ENCODE peak calls at places on chromosomes 6 and 20, in five cellular contexts. M, C, F, P and H are unnamed samples. For H4K20me1, the result is how much of the 10 kb centered on the place peaks cover.

GRCh38 chr6:146544783-146545182 is 1.1 kb downstream of the RAB32 start:
- DNase-seq in F (no peak), P (no peak), M (peak), C (peak), H (peak)

GRCh38 chr6:35524380-35525020 is 11.8 kb upstream of the TULP1 start:
- DNase-seq in M (no peak), F (no peak), P (peak), C (no peak), H (no peak)

GRCh38 chr6:15350386-15351083 is 104.7 kb downstream of the JARID2 start:
- DNase-seq in C (peak), F (no peak), M (no peak), P (no peak), H (no peak)

GRCh38 chr6:115885636-115886366 is 174.9 kb downstream of the FRK start:
- DNase-seq in C (no peak), M (no peak), F (no peak), P (no peak), H (no peak)

GRCh38 chr6:44131880-44132279 is 4.5 kb downstream of the TMEM63B start:
- DNase-seq in M (no peak), C (no peak), P (no peak), F (no peak), H (no peak)

GRCh38 chr20:44990425-44990824 is 24.1 kb downstream of the STK4 start:
- DNase-seq in F (no peak), M (no peak), P (no peak), C (peak), H (no peak)

GRCh38 chr20:4555188-4555893 is 166.4 kb upstream of the PRND start:
- DNase-seq in P (no peak), M (peak), C (peak), F (no peak), H (peak)

GRCh38 chr6:107153061-107153460 is 37.7 kb upstream of the BEND3 start:
- DNase-seq in F (no peak), C (no peak), M (peak), P (no peak), H (no peak)

GRCh38 chr6:130202782-130203181 is 20.0 kb downstream of the SAMD3 start:
- DNase-seq in P (no peak), C (no peak), F (no peak), M (no peak), H (no peak)

GRCh38 chr6:136593748-136594490 is 43.7 kb upstream of the MAP7 start:
- DNase-seq in M (peak), P (peak), C (peak), F (peak), H (peak)

GRCh38 chr20:5621305-5621704 is 128.9 kb upstream of the SHLD1 start:
- DNase-seq in M (peak), C (peak), F (no peak), P (no peak), H (peak)

GRCh38 chr20:32877507-32877906 is 18.8 kb downstream of the EFCAB8 start:
- DNase-seq in M (peak), C (no peak), P (no peak), F (no peak), H (peak)

GRCh38 chr6:82989891-82990290 is 75.8 kb downstream of the UBE3D start:
- DNase-seq in P (no peak), M (no peak), F (no peak), C (peak), H (peak)

GRCh38 chr6:167401525-167402194 is 76.8 kb downstream of the TTLL2 start:
- DNase-seq in F (no peak), P (no peak), C (no peak), M (no peak), H (no peak)

GRCh38 chr6:158663465-158664167 is 13.8 kb downstream of the SYTL3 start:
- DNase-seq in C (no peak), P (no peak), F (no peak), M (no peak), H (no peak)

GRCh38 chr6:101777646-101778045 is 384.1 kb downstream of the GRIK2 start:
- DNase-seq in F (no peak), P (no peak), M (no peak), C (no peak), H (no peak)

GRCh38 chr20:63150391-63150898 is 65.5 kb downstream of the YTHDF1 start:
- DNase-seq in P (no peak), M (no peak), C (no peak), F (no peak), H (no peak)

GRCh38 chr6:38713812-38714211 is 1.3 kb upstream of the DNAH8 start:
- DNase-seq in M (no peak), P (peak), C (no peak), F (no peak), H (peak)

GRCh38 chr20:7817286-7817685 is 123.0 kb downstream of the HAO1 start:
- DNase-seq in P (no peak), M (no peak), C (no peak), F (no peak), H (peak)

GRCh38 chr20:7818477-7818876 is 121.8 kb downstream of the HAO1 start:
- DNase-seq in C (no peak), M (no peak), P (no peak), F (no peak), H (peak)

GRCh38 chr20:7828437-7828836 is 111.8 kb downstream of the HAO1 start:
- DNase-seq in C (peak), P (no peak), F (no peak), M (no peak), H (no peak)

GRCh38 chr20:7822772-7823171 is 117.5 kb downstream of the HAO1 start:
- DNase-seq in F (no peak), M (no peak), P (no peak), C (no peak), H (no peak)
- H4K20me1 ChIP-seq in F (under half), M (under half), P (under half), C (under half), H (under half)

GRCh38 chr6:10441004-10441654 is 26.3 kb upstream of the TFAP2A start:
- DNase-seq in C (peak), P (no peak), M (peak), F (no peak), H (no peak)
- H2AFZ ChIP-seq in C (peak), P (no peak), M (peak), F (no peak), H (no peak)

DNA sequence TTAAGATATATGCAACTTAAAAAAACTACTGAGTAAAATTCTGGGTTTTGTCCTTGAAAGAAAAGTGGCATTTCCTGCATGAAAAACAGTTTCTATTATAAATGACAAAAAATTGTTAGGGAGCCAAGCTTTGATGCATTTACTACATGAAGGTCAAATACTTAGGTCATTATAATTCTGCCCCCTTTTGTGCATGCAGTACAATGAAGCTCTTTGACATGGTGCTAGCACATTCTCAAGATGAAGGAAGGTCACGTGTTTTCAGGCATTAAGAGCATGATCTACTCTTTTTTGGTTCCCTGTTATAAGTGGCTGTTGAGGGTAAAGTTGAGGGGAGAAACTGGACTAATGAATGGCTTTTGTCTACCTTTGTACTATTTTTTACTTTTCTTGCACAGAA is 72.7 kb downstream of the FOXO3 start:
- DNase-seq in C (no peak), P (no peak), M (no peak), F (no peak), H (peak)
- H4K20me1 ChIP-seq in C (under half), P (half or more), M (under half), F (under half), H (under half)

GRCh38 chr20:59386819-59387218 is 86.4 kb downstream of the EDN3 start:
- DNase-seq in M (no peak), C (no peak), F (no peak), P (no peak), H (no peak)
- H2AFZ ChIP-seq in M (no peak), C (no peak), F (no peak), P (no peak), H (no peak)

GRCh38 chr20:23412026-23412425 is 9.3 kb downstream of the NAPB start:
- DNase-seq in M (no peak), F (no peak), P (no peak), C (peak), H (no peak)
- H4K20me1 ChIP-seq in M (under half), F (under half), P (under half), C (under half), H (under half)

GRCh38 chr6:89116702-89117101 is 1.2 kb downstream of the SRSF12 start:
- DNase-seq in P (no peak), F (no peak), C (no peak), M (no peak), H (no peak)

GRCh38 chr6:89121934-89122333 is 4.1 kb upstream of the SRSF12 start:
- DNase-seq in P (no peak), C (no peak), F (no peak), M (no peak), H (no peak)

GRCh38 chr6:89120371-89120770 is 2.5 kb upstream of the SRSF12 start:
- DNase-seq in P (no peak), C (peak), M (peak), F (no peak), H (no peak)

GRCh38 chr6:89118931-89119330 is 1.1 kb upstream of the SRSF12 start:
- DNase-seq in P (no peak), C (peak), F (no peak), M (no peak), H (no peak)

DNA sequence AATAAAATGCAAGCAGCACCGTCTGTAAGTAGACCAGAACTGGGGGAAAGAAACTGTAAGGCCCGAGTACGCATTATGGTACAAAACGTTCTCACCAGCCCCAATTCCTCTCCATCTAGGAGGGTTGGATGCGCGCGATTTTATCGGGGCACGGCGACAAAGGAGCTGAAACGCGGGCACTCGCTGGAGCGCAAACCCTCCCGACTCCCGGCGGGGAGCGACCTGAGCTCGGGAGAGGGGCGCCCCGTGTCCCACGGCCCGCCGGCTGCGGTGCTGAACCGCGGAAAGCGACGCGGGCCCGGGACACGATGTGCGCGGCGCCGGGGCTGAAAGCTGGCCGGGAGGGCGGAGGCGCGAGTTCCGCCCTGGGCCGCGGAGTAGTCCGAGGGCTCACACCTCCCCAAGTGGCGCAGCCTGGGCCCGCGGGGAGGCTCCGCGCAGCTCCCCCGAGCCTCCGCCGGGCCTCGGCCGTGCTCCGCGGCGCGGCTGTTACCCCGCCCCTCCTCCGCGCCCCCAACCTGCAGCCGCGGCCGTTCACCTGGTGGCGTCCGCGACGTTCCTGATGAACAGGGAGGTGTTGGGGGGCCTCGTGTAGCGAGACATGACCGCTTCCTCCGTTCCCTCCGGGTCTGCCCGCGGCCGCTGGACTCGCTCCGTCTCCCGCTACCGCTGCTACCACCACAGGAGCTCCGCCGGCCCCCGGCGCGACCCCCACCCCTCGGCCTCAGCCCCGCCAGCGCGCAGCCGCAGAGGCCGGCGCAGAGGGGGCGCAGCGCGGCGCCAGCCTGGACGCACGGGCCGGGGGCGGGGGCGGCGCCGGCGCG is at the start of gene SRSF12:
- DNase-seq in M (peak), C (peak), P (no peak), F (no peak), H (peak)
- H2AFZ ChIP-seq in M (peak), C (peak), P (no peak), F (no peak), H (peak)